ENCODE peak calls at places on chromosomes 13 and 19, in seven cellular contexts. One of them, this sample, is unnamed.

GRCh38 chr19:34502582-34503545 is 21.3 kb downstream of the WTIP start:
- DNase-seq in CD8-positive, alpha-beta memory T cell: no peak
- DNase-seq in cardiac fibroblast: peak
- DNase-seq in activated CD8-positive, alpha-beta memory T cell treated with anti-CD3 and anti-CD28 coated beads for 48 hours: no peak
- DNase-seq in AG08395: peak
- DNase-seq in stimulated activated CD4-positive, alpha-beta T cell treated with anti-CD3 and anti-CD28 coated beads, Interleukin-2, amount 100 ng/mL, for 48 hours: no peak
- DNase-seq in choroid plexus epithelial cell: no peak
- DNase-seq in this sample: peak

GRCh38 chr13:18949489-18949761 is 232.2 kb downstream of the TUBA3C start:
- DNase-seq in CD8-positive, alpha-beta memory T cell: no peak
- DNase-seq in cardiac fibroblast: no peak
- DNase-seq in activated CD8-positive, alpha-beta memory T cell treated with anti-CD3 and anti-CD28 coated beads for 48 hours: no peak
- DNase-seq in AG08395: no peak
- DNase-seq in stimulated activated CD4-positive, alpha-beta T cell treated with anti-CD3 and anti-CD28 coated beads, Interleukin-2, amount 100 ng/mL, for 48 hours: no peak
- DNase-seq in choroid plexus epithelial cell: no peak
- DNase-seq in this sample: no peak

GRCh38 chr19:10962863-10963262 is 2.0 kb downstream of the SMARCA4 start:
- DNase-seq in CD8-positive, alpha-beta memory T cell: no peak
- DNase-seq in cardiac fibroblast: no peak
- DNase-seq in activated CD8-positive, alpha-beta memory T cell treated with anti-CD3 and anti-CD28 coated beads for 48 hours: no peak
- DNase-seq in AG08395: no peak
- DNase-seq in stimulated activated CD4-positive, alpha-beta T cell treated with anti-CD3 and anti-CD28 coated beads, Interleukin-2, amount 100 ng/mL, for 48 hours: no peak
- DNase-seq in choroid plexus epithelial cell: no peak
- DNase-seq in this sample: no peak

GRCh38 chr13:101453784-101454201 is 1.3 kb downstream of the ITGBL1 start:
- DNase-seq in CD8-positive, alpha-beta memory T cell: no peak
- DNase-seq in cardiac fibroblast: no peak
- DNase-seq in activated CD8-positive, alpha-beta memory T cell treated with anti-CD3 and anti-CD28 coated beads for 48 hours: no peak
- DNase-seq in AG08395: no peak
- DNase-seq in stimulated activated CD4-positive, alpha-beta T cell treated with anti-CD3 and anti-CD28 coated beads, Interleukin-2, amount 100 ng/mL, for 48 hours: no peak
- DNase-seq in choroid plexus epithelial cell: no peak
- DNase-seq in this sample: no peak

GRCh38 chr19:6038634-6039405 is 60.9 kb upstream of the RANBP3 start:
- DNase-seq in CD8-positive, alpha-beta memory T cell: no peak
- DNase-seq in cardiac fibroblast: no peak
- DNase-seq in activated CD8-positive, alpha-beta memory T cell treated with anti-CD3 and anti-CD28 coated beads for 48 hours: no peak
- DNase-seq in AG08395: no peak
- DNase-seq in stimulated activated CD4-positive, alpha-beta T cell treated with anti-CD3 and anti-CD28 coated beads, Interleukin-2, amount 100 ng/mL, for 48 hours: no peak
- DNase-seq in choroid plexus epithelial cell: peak
- DNase-seq in this sample: peak

GRCh38 chr13:30222253-30222652 is 85.1 kb downstream of the KATNAL1 start:
- DNase-seq in CD8-positive, alpha-beta memory T cell: no peak
- DNase-seq in cardiac fibroblast: peak
- DNase-seq in activated CD8-positive, alpha-beta memory T cell treated with anti-CD3 and anti-CD28 coated beads for 48 hours: no peak
- DNase-seq in AG08395: no peak
- DNase-seq in stimulated activated CD4-positive, alpha-beta T cell treated with anti-CD3 and anti-CD28 coated beads, Interleukin-2, amount 100 ng/mL, for 48 hours: no peak
- DNase-seq in choroid plexus epithelial cell: no peak
- DNase-seq in this sample: peak

GRCh38 chr13:28568286-28568685 is 73.4 kb upstream of the FLT1 start:
- DNase-seq in CD8-positive, alpha-beta memory T cell: no peak
- DNase-seq in cardiac fibroblast: peak
- DNase-seq in activated CD8-positive, alpha-beta memory T cell treated with anti-CD3 and anti-CD28 coated beads for 48 hours: no peak
- DNase-seq in AG08395: peak
- DNase-seq in stimulated activated CD4-positive, alpha-beta T cell treated with anti-CD3 and anti-CD28 coated beads, Interleukin-2, amount 100 ng/mL, for 48 hours: no peak
- DNase-seq in choroid plexus epithelial cell: peak
- DNase-seq in this sample: peak

GRCh38 chr13:20161275-20161950 is 561 bp upstream of the GJA3 start:
- DNase-seq in CD8-positive, alpha-beta memory T cell: peak
- DNase-seq in cardiac fibroblast: no peak
- DNase-seq in activated CD8-positive, alpha-beta memory T cell treated with anti-CD3 and anti-CD28 coated beads for 48 hours: no peak
- DNase-seq in AG08395: no peak
- DNase-seq in stimulated activated CD4-positive, alpha-beta T cell treated with anti-CD3 and anti-CD28 coated beads, Interleukin-2, amount 100 ng/mL, for 48 hours: peak
- DNase-seq in choroid plexus epithelial cell: no peak
- DNase-seq in this sample: no peak

GRCh38 chr19:6068711-6069110 is 41.6 kb downstream of the RFX2 start:
- DNase-seq in CD8-positive, alpha-beta memory T cell: no peak
- DNase-seq in cardiac fibroblast: no peak
- DNase-seq in activated CD8-positive, alpha-beta memory T cell treated with anti-CD3 and anti-CD28 coated beads for 48 hours: no peak
- DNase-seq in AG08395: no peak
- DNase-seq in stimulated activated CD4-positive, alpha-beta T cell treated with anti-CD3 and anti-CD28 coated beads, Interleukin-2, amount 100 ng/mL, for 48 hours: no peak
- DNase-seq in choroid plexus epithelial cell: no peak
- DNase-seq in this sample: no peak

GRCh38 chr19:324716-325115 is 19.9 kb downstream of the MIER2 start:
- DNase-seq in CD8-positive, alpha-beta memory T cell: no peak
- DNase-seq in cardiac fibroblast: no peak
- DNase-seq in activated CD8-positive, alpha-beta memory T cell treated with anti-CD3 and anti-CD28 coated beads for 48 hours: no peak
- DNase-seq in AG08395: no peak
- DNase-seq in stimulated activated CD4-positive, alpha-beta T cell treated with anti-CD3 and anti-CD28 coated beads, Interleukin-2, amount 100 ng/mL, for 48 hours: no peak
- DNase-seq in choroid plexus epithelial cell: no peak
- DNase-seq in this sample: no peak

GRCh38 chr13:34756572-34756971 is 185.5 kb upstream of the NBEA start:
- DNase-seq in CD8-positive, alpha-beta memory T cell: no peak
- DNase-seq in cardiac fibroblast: no peak
- DNase-seq in activated CD8-positive, alpha-beta memory T cell treated with anti-CD3 and anti-CD28 coated beads for 48 hours: no peak
- DNase-seq in AG08395: no peak
- DNase-seq in stimulated activated CD4-positive, alpha-beta T cell treated with anti-CD3 and anti-CD28 coated beads, Interleukin-2, amount 100 ng/mL, for 48 hours: no peak
- DNase-seq in choroid plexus epithelial cell: no peak
- DNase-seq in this sample: no peak

GRCh38 chr13:87667686-87668085 is 3.5 kb upstream of the SLITRK5 start:
- DNase-seq in CD8-positive, alpha-beta memory T cell: no peak
- DNase-seq in cardiac fibroblast: no peak
- DNase-seq in activated CD8-positive, alpha-beta memory T cell treated with anti-CD3 and anti-CD28 coated beads for 48 hours: no peak
- DNase-seq in AG08395: no peak
- DNase-seq in stimulated activated CD4-positive, alpha-beta T cell treated with anti-CD3 and anti-CD28 coated beads, Interleukin-2, amount 100 ng/mL, for 48 hours: no peak
- DNase-seq in choroid plexus epithelial cell: no peak
- DNase-seq in this sample: no peak

GRCh38 chr19:32652893-32653625 is 21.9 kb downstream of the ANKRD27 start:
- DNase-seq in CD8-positive, alpha-beta memory T cell: no peak
- DNase-seq in cardiac fibroblast: peak
- DNase-seq in activated CD8-positive, alpha-beta memory T cell treated with anti-CD3 and anti-CD28 coated beads for 48 hours: no peak
- DNase-seq in AG08395: peak
- DNase-seq in stimulated activated CD4-positive, alpha-beta T cell treated with anti-CD3 and anti-CD28 coated beads, Interleukin-2, amount 100 ng/mL, for 48 hours: no peak
- DNase-seq in choroid plexus epithelial cell: peak
- DNase-seq in this sample: no peak

GRCh38 chr19:49465371-49465770 is 8.6 kb upstream of the FLT3LG start:
- DNase-seq in CD8-positive, alpha-beta memory T cell: no peak
- DNase-seq in cardiac fibroblast: no peak
- DNase-seq in activated CD8-positive, alpha-beta memory T cell treated with anti-CD3 and anti-CD28 coated beads for 48 hours: no peak
- DNase-seq in AG08395: no peak
- DNase-seq in stimulated activated CD4-positive, alpha-beta T cell treated with anti-CD3 and anti-CD28 coated beads, Interleukin-2, amount 100 ng/mL, for 48 hours: no peak
- DNase-seq in choroid plexus epithelial cell: no peak
- DNase-seq in this sample: no peak

GRCh38 chr19:40143612-40144011 is 47.6 kb upstream of the MAP3K10 start:
- DNase-seq in CD8-positive, alpha-beta memory T cell: no peak
- DNase-seq in cardiac fibroblast: no peak
- DNase-seq in activated CD8-positive, alpha-beta memory T cell treated with anti-CD3 and anti-CD28 coated beads for 48 hours: no peak
- DNase-seq in AG08395: no peak
- DNase-seq in stimulated activated CD4-positive, alpha-beta T cell treated with anti-CD3 and anti-CD28 coated beads, Interleukin-2, amount 100 ng/mL, for 48 hours: no peak
- DNase-seq in choroid plexus epithelial cell: no peak
- DNase-seq in this sample: no peak

GRCh38 chr19:33868821-33869412 is 72.2 kb downstream of the KCTD15 start:
- DNase-seq in CD8-positive, alpha-beta memory T cell: no peak
- DNase-seq in cardiac fibroblast: peak
- DNase-seq in activated CD8-positive, alpha-beta memory T cell treated with anti-CD3 and anti-CD28 coated beads for 48 hours: no peak
- DNase-seq in AG08395: peak
- DNase-seq in stimulated activated CD4-positive, alpha-beta T cell treated with anti-CD3 and anti-CD28 coated beads, Interleukin-2, amount 100 ng/mL, for 48 hours: no peak
- DNase-seq in choroid plexus epithelial cell: peak
- DNase-seq in this sample: no peak

GRCh38 chr13:73168993-73169401 is 110.2 kb downstream of the KLF5 start:
- DNase-seq in CD8-positive, alpha-beta memory T cell: no peak
- DNase-seq in cardiac fibroblast: peak
- DNase-seq in activated CD8-positive, alpha-beta memory T cell treated with anti-CD3 and anti-CD28 coated beads for 48 hours: no peak
- DNase-seq in AG08395: no peak
- DNase-seq in stimulated activated CD4-positive, alpha-beta T cell treated with anti-CD3 and anti-CD28 coated beads, Interleukin-2, amount 100 ng/mL, for 48 hours: no peak
- DNase-seq in choroid plexus epithelial cell: no peak
- DNase-seq in this sample: no peak

GRCh38 chr19:11554160-11554559 is 4.9 kb downstream of the ELOF1 start:
- DNase-seq in CD8-positive, alpha-beta memory T cell: no peak
- DNase-seq in cardiac fibroblast: no peak
- DNase-seq in activated CD8-positive, alpha-beta memory T cell treated with anti-CD3 and anti-CD28 coated beads for 48 hours: no peak
- DNase-seq in AG08395: no peak
- DNase-seq in stimulated activated CD4-positive, alpha-beta T cell treated with anti-CD3 and anti-CD28 coated beads, Interleukin-2, amount 100 ng/mL, for 48 hours: no peak
- DNase-seq in choroid plexus epithelial cell: no peak
- DNase-seq in this sample: no peak

GRCh38 chr19:14432817-14433453 is at the start of gene PKN1:
- DNase-seq in CD8-positive, alpha-beta memory T cell: peak
- DNase-seq in cardiac fibroblast: no peak
- DNase-seq in activated CD8-positive, alpha-beta memory T cell treated with anti-CD3 and anti-CD28 coated beads for 48 hours: peak
- DNase-seq in AG08395: peak
- DNase-seq in stimulated activated CD4-positive, alpha-beta T cell treated with anti-CD3 and anti-CD28 coated beads, Interleukin-2, amount 100 ng/mL, for 48 hours: peak
- DNase-seq in choroid plexus epithelial cell: no peak
- DNase-seq in this sample: no peak

GRCh38 chr19:28426110-28426901 is 786.6 kb downstream of the UQCRFS1 start:
- DNase-seq in CD8-positive, alpha-beta memory T cell: no peak
- DNase-seq in cardiac fibroblast: no peak
- DNase-seq in activated CD8-positive, alpha-beta memory T cell treated with anti-CD3 and anti-CD28 coated beads for 48 hours: no peak
- DNase-seq in AG08395: no peak
- DNase-seq in stimulated activated CD4-positive, alpha-beta T cell treated with anti-CD3 and anti-CD28 coated beads, Interleukin-2, amount 100 ng/mL, for 48 hours: no peak
- DNase-seq in choroid plexus epithelial cell: no peak
- DNase-seq in this sample: no peak

GRCh38 chr19:47156861-47157454 is 26.3 kb downstream of the SAE1 start:
- DNase-seq in CD8-positive, alpha-beta memory T cell: no peak
- DNase-seq in cardiac fibroblast: no peak
- DNase-seq in activated CD8-positive, alpha-beta memory T cell treated with anti-CD3 and anti-CD28 coated beads for 48 hours: no peak
- DNase-seq in AG08395: no peak
- DNase-seq in stimulated activated CD4-positive, alpha-beta T cell treated with anti-CD3 and anti-CD28 coated beads, Interleukin-2, amount 100 ng/mL, for 48 hours: no peak
- DNase-seq in choroid plexus epithelial cell: peak
- DNase-seq in this sample: peak

GRCh38 chr19:2164020-2164988 is 571 bp downstream of the DOT1L start:
- DNase-seq in CD8-positive, alpha-beta memory T cell: no peak
- DNase-seq in cardiac fibroblast: peak
- DNase-seq in activated CD8-positive, alpha-beta memory T cell treated with anti-CD3 and anti-CD28 coated beads for 48 hours: peak
- DNase-seq in AG08395: peak
- DNase-seq in stimulated activated CD4-positive, alpha-beta T cell treated with anti-CD3 and anti-CD28 coated beads, Interleukin-2, amount 100 ng/mL, for 48 hours: peak
- DNase-seq in choroid plexus epithelial cell: no peak
- DNase-seq in this sample: peak

GRCh38 chr13:40530961-40531360 is 135.5 kb downstream of the FOXO1 start:
- DNase-seq in CD8-positive, alpha-beta memory T cell: no peak
- DNase-seq in cardiac fibroblast: no peak
- DNase-seq in activated CD8-positive, alpha-beta memory T cell treated with anti-CD3 and anti-CD28 coated beads for 48 hours: no peak
- DNase-seq in AG08395: no peak
- DNase-seq in stimulated activated CD4-positive, alpha-beta T cell treated with anti-CD3 and anti-CD28 coated beads, Interleukin-2, amount 100 ng/mL, for 48 hours: no peak
- DNase-seq in choroid plexus epithelial cell: no peak
- DNase-seq in this sample: no peak

GRCh38 chr19:51338563-51339312 is 3.2 kb downstream of the VSIG10L start:
- DNase-seq in CD8-positive, alpha-beta memory T cell: peak
- DNase-seq in cardiac fibroblast: peak
- DNase-seq in activated CD8-positive, alpha-beta memory T cell treated with anti-CD3 and anti-CD28 coated beads for 48 hours: peak
- DNase-seq in AG08395: peak
- DNase-seq in stimulated activated CD4-positive, alpha-beta T cell treated with anti-CD3 and anti-CD28 coated beads, Interleukin-2, amount 100 ng/mL, for 48 hours: peak
- DNase-seq in choroid plexus epithelial cell: peak
- DNase-seq in this sample: peak

GRCh38 chr19:53538378-53539109 is 599 bp downstream of the ZNF331 start:
- DNase-seq in CD8-positive, alpha-beta memory T cell: no peak
- DNase-seq in cardiac fibroblast: no peak
- DNase-seq in activated CD8-positive, alpha-beta memory T cell treated with anti-CD3 and anti-CD28 coated beads for 48 hours: no peak
- DNase-seq in AG08395: no peak
- DNase-seq in stimulated activated CD4-positive, alpha-beta T cell treated with anti-CD3 and anti-CD28 coated beads, Interleukin-2, amount 100 ng/mL, for 48 hours: no peak
- DNase-seq in choroid plexus epithelial cell: no peak
- DNase-seq in this sample: no peak

GRCh38 chr19:10690351-10690781 is 10.9 kb upstream of the QTRT1 start:
- DNase-seq in CD8-positive, alpha-beta memory T cell: no peak
- DNase-seq in cardiac fibroblast: peak
- DNase-seq in activated CD8-positive, alpha-beta memory T cell treated with anti-CD3 and anti-CD28 coated beads for 48 hours: no peak
- DNase-seq in AG08395: no peak
- DNase-seq in stimulated activated CD4-positive, alpha-beta T cell treated with anti-CD3 and anti-CD28 coated beads, Interleukin-2, amount 100 ng/mL, for 48 hours: no peak
- DNase-seq in choroid plexus epithelial cell: peak
- DNase-seq in this sample: peak

GRCh38 chr13:111005808-111006494 is 91.1 kb upstream of the ANKRD10 start:
- DNase-seq in CD8-positive, alpha-beta memory T cell: no peak
- DNase-seq in cardiac fibroblast: peak
- DNase-seq in activated CD8-positive, alpha-beta memory T cell treated with anti-CD3 and anti-CD28 coated beads for 48 hours: no peak
- DNase-seq in AG08395: peak
- DNase-seq in stimulated activated CD4-positive, alpha-beta T cell treated with anti-CD3 and anti-CD28 coated beads, Interleukin-2, amount 100 ng/mL, for 48 hours: no peak
- DNase-seq in choroid plexus epithelial cell: peak
- DNase-seq in this sample: no peak

GRCh38 chr13:44989941-44990340 is 603 bp downstream of the GPALPP1 start:
- DNase-seq in CD8-positive, alpha-beta memory T cell: no peak
- DNase-seq in cardiac fibroblast: no peak
- DNase-seq in activated CD8-positive, alpha-beta memory T cell treated with anti-CD3 and anti-CD28 coated beads for 48 hours: no peak
- DNase-seq in AG08395: peak
- DNase-seq in stimulated activated CD4-positive, alpha-beta T cell treated with anti-CD3 and anti-CD28 coated beads, Interleukin-2, amount 100 ng/mL, for 48 hours: no peak
- DNase-seq in choroid plexus epithelial cell: no peak
- DNase-seq in this sample: no peak

GRCh38 chr19:7562646-7563393 is 27.3 kb downstream of the PNPLA6 start:
- DNase-seq in CD8-positive, alpha-beta memory T cell: no peak
- DNase-seq in cardiac fibroblast: no peak
- DNase-seq in activated CD8-positive, alpha-beta memory T cell treated with anti-CD3 and anti-CD28 coated beads for 48 hours: no peak
- DNase-seq in AG08395: no peak
- DNase-seq in stimulated activated CD4-positive, alpha-beta T cell treated with anti-CD3 and anti-CD28 coated beads, Interleukin-2, amount 100 ng/mL, for 48 hours: no peak
- DNase-seq in choroid plexus epithelial cell: no peak
- DNase-seq in this sample: no peak

GRCh38 chr19:9431475-9431874 is 3.9 kb downstream of the ZNF266 start:
- DNase-seq in CD8-positive, alpha-beta memory T cell: peak
- DNase-seq in cardiac fibroblast: peak
- DNase-seq in activated CD8-positive, alpha-beta memory T cell treated with anti-CD3 and anti-CD28 coated beads for 48 hours: no peak
- DNase-seq in AG08395: peak
- DNase-seq in stimulated activated CD4-positive, alpha-beta T cell treated with anti-CD3 and anti-CD28 coated beads, Interleukin-2, amount 100 ng/mL, for 48 hours: no peak
- DNase-seq in choroid plexus epithelial cell: peak
- DNase-seq in this sample: peak

GRCh38 chr19:11821474-11821873 is 7.4 kb downstream of the ZNF440 start:
- DNase-seq in CD8-positive, alpha-beta memory T cell: no peak
- DNase-seq in cardiac fibroblast: peak
- DNase-seq in activated CD8-positive, alpha-beta memory T cell treated with anti-CD3 and anti-CD28 coated beads for 48 hours: no peak
- DNase-seq in AG08395: peak
- DNase-seq in stimulated activated CD4-positive, alpha-beta T cell treated with anti-CD3 and anti-CD28 coated beads, Interleukin-2, amount 100 ng/mL, for 48 hours: no peak
- DNase-seq in choroid plexus epithelial cell: peak
- DNase-seq in this sample: no peak

This sample was measured in mesenchymal stem cell.